ENCODE peak calls at places on chromosomes 2 and 18, in eight cellular contexts. W is naive thymus-derived CD4-positive, alpha-beta T cell; D is pancreas; O is SJSA1; B is OCI-LY7; R is heart left ventricle; N is HepG2; G is A673. A is an unnamed sample.

GRCh38 chr2:196173505-196173904 is 2.1 kb upstream of the STK17B start:
- DNase-seq in N (no peak), B (no peak), G (no peak), W (no peak), R (no peak), O (no peak), D (no peak), A (no peak)

GRCh38 chr18:2908946-2909335 is 62.1 kb downstream of the EMILIN2 start:
- DNase-seq in B (no peak), N (no peak), W (no peak), D (no peak), R (no peak), O (no peak), G (no peak), A (no peak)

GRCh38 chr18:31675404-31675803 is 9.0 kb downstream of the B4GALT6 start:
- DNase-seq in D (no peak), N (no peak), B (no peak), G (peak; percentile 71), R (no peak), O (no peak), W (no peak), A (no peak)

GRCh38 chr2:127124426-127124825 is 17.5 kb upstream of the BIN1 start:
- DNase-seq in N (no peak), O (no peak), G (no peak), R (no peak), W (no peak), B (no peak), D (no peak), A (no peak)

GRCh38 chr18:45802814-45803492 is 22.5 kb upstream of the SIGLEC15 start:
- DNase-seq in N (no peak), D (no peak), B (no peak), O (peak; percentile 96), W (no peak), G (no peak), R (no peak), A (no peak)

GRCh38 chr2:33018271-33018670 is 71.5 kb downstream of the LTBP1 start:
- DNase-seq in W (no peak), N (no peak), O (no peak), R (no peak), G (no peak), D (no peak), B (peak; percentile 24), A (no peak)

GRCh38 chr2:19474128-19474527 is 115.7 kb upstream of the OSR1 start:
- DNase-seq in D (no peak), B (no peak), W (peak; percentile 81), R (no peak), O (no peak), N (no peak), G (no peak), A (peak; percentile 44)

GRCh38 chr18:34121157-34121807 is 103.4 kb downstream of the NOL4 start:
- DNase-seq in G (peak; percentile 92), W (no peak), R (no peak), N (peak; percentile 44), B (no peak), O (peak; percentile 22), D (no peak), A (peak; percentile 3)

GRCh38 chr2:15195723-15196270 is 365.3 kb downstream of the NBAS start:
- DNase-seq in W (no peak), D (no peak), G (no peak), B (no peak), N (no peak), R (no peak), O (no peak), A (no peak)

GRCh38 chr2:228048838-228049490 is 132.5 kb downstream of the SPHKAP start:
- DNase-seq in R (peak; percentile 30), N (peak; percentile 49), W (no peak), D (no peak), O (peak; percentile 10), G (peak; percentile 88), B (peak; percentile 2), A (peak; percentile 78)

GRCh38 chr2:69482471-69482870 is 45.2 kb upstream of the NFU1 start:
- DNase-seq in G (peak; percentile 19), R (no peak), N (no peak), W (no peak), O (no peak), D (no peak), B (peak; percentile 30), A (no peak)

GRCh38 chr2:226304308-226304707 is 495.3 kb downstream of the IRS1 start:
- DNase-seq in N (no peak), D (no peak), R (no peak), G (no peak), O (no peak), B (no peak), W (no peak), A (no peak)

GRCh38 chr2:38187416-38188127 is 111.6 kb upstream of the CYP1B1 start:
- DNase-seq in D (peak; percentile 30), R (peak; percentile 73), W (no peak), B (no peak), O (peak; percentile 78), N (no peak), G (no peak), A (peak; percentile 7)

GRCh38 chr18:76056467-76057194 is 438.4 kb downstream of the ZNF516 start:
- DNase-seq in B (no peak), O (no peak), N (no peak), W (no peak), G (no peak), R (peak; percentile 33), D (no peak), A (no peak)

GRCh38 chr2:227186751-227187150 is 22.3 kb downstream of the COL4A3 start:
- DNase-seq in D (no peak), R (no peak), N (no peak), B (peak; percentile 10), W (no peak), G (peak; percentile 61), O (no peak), A (no peak)

GRCh38 chr2:1564506-1564905 is 151.2 kb downstream of the TPO start:
- DNase-seq in W (peak; percentile 40), O (no peak), B (no peak), N (no peak), R (no peak), D (no peak), G (no peak), A (no peak)

GRCh38 chr18:9741821-9742541 is 33.9 kb downstream of the RAB31 start:
- DNase-seq in N (peak; percentile 29), B (no peak), W (no peak), O (peak; percentile 92), R (peak; percentile 75), G (peak; percentile 55), D (no peak), A (no peak)

GRCh38 chr2:28394331-28394877 is 1.7 kb downstream of the FOSL2 start:
- DNase-seq in R (peak; percentile 65), O (peak; percentile 64), W (no peak), G (no peak), B (no peak), D (peak; percentile 77), N (no peak), A (peak; percentile 46)

GRCh38 chr2:199207011-199207410 is 250.7 kb downstream of the SATB2 start:
- DNase-seq in D (no peak), O (no peak), W (no peak), R (no peak), G (no peak), N (no peak), B (no peak), A (no peak)

GRCh38 chr2:128277961-128278681 is 40.5 kb downstream of the HS6ST1 start:
- DNase-seq in R (peak; percentile 17), G (no peak), O (no peak), N (no peak), W (no peak), B (no peak), D (peak; percentile 10), A (no peak)

GRCh38 chr18:57301573-57302230 is 50.7 kb upstream of the ST8SIA3 start:
- DNase-seq in G (no peak), R (no peak), W (no peak), N (no peak), D (no peak), B (no peak), O (no peak), A (no peak)

GRCh38 chr2:102186676-102187190 is at the start of gene IL1RL2:
- DNase-seq in D (no peak), W (no peak), B (no peak), O (no peak), G (no peak), R (no peak), N (no peak), A (no peak)
- H3K27ac ChIP-seq in D (peak within 1 kb of the TSS; percentile 9), W (no peak within 1 kb of the TSS), B (no peak within 1 kb of the TSS), O (no peak within 1 kb of the TSS), G (no peak within 1 kb of the TSS), R (peak within 1 kb of the TSS; percentile 53), N (no peak within 1 kb of the TSS), A (no peak within 1 kb of the TSS)

DNA sequence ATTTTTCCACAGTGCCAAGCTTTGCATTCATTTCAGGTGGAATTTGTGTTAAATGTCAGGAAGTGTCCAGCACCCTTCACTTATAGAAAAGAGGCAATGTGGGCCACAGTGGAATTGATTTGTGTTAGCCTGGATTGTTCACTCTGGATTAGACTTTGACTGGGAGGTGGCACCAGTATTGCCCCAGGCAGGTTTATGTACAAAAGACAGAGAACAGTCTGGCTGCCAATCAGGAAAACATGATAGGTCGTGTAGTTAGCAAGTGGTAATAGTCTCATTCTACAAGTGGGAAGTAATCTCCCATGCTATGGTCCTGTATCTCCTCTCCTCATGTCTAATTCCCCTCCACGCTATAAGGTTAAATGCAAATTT is 45.6 kb downstream of the RAB27B start:
- DNase-seq in N (no peak), W (no peak), D (no peak), O (no peak), G (no peak), R (no peak), B (no peak), A (no peak)
- H3K4me3 ChIP-seq in N (no peak overlapping the region), W (no peak overlapping the region), D (no peak overlapping the region), O (no peak overlapping the region), G (no peak overlapping the region), R (no peak overlapping the region), B (no peak overlapping the region), A (no peak overlapping the region)

GRCh38 chr2:239299218-239299939 is 101.4 kb downstream of the HDAC4 start:
- DNase-seq in R (no peak), B (no peak), D (no peak), N (peak; percentile 87), W (no peak), O (no peak), G (no peak), A (peak; percentile 43)
- H3K4me1 ChIP-seq in R (peaks cover 16% of the 10 kb centered on the region), B (no peaks in the 10 kb centered on the region), D (peaks cover 51% of the 10 kb centered on the region), N (peaks cover 66% of the 10 kb centered on the region), W (peaks cover 53% of the 10 kb centered on the region), O (peaks cover 7% of the 10 kb centered on the region), G (no peaks in the 10 kb centered on the region), A (peaks cover 34% of the 10 kb centered on the region)

GRCh38 chr2:134218928-134219707 is 34.8 kb upstream of the MGAT5 start:
- DNase-seq in N (no peak), O (no peak), G (no peak), W (peak; percentile 40), R (peak; percentile 36), D (no peak), B (peak; percentile 88), A (no peak)
- H3K27ac ChIP-seq in N (no peak overlapping the region), O (no peak overlapping the region), G (no peak overlapping the region), W (peak overlapping the region; percentile 38), R (peak overlapping the region; percentile 62), D (no peak overlapping the region), B (peak overlapping the region; percentile 70), A (no peak overlapping the region)

A was measured in SJCRH30.